ENCODE peak calls at places on chromosome 2, in eight cellular contexts. A, R, L, O, P, H, Q and K are unnamed samples.

GRCh38 chr2:99956232-99957030 is 186.0 kb downstream of the AFF3 start:
- DNase-seq in A (no peak), R (no peak), L (no peak), O (no peak), P (no peak), H (no peak), Q (no peak), K (no peak)

GRCh38 chr2:233418761-233419625 is 64.7 kb downstream of the DGKD start:
- DNase-seq in A (no peak), R (peak; percentile 39), L (peak; percentile 37), O (no peak), P (peak; percentile 27), H (no peak), Q (peak; percentile 81), K (peak; percentile 12)

GRCh38 chr2:71581015-71581414 is 127.7 kb downstream of the DYSF start:
- DNase-seq in A (no peak), R (no peak), L (no peak), O (no peak), P (no peak), H (no peak), Q (no peak), K (peak; percentile 28)

GRCh38 chr2:100018794-100019193 is 123.6 kb downstream of the AFF3 start:
- DNase-seq in A (no peak), R (no peak), L (no peak), O (no peak), P (no peak), H (no peak), Q (no peak), K (no peak)

GRCh38 chr2:153133716-153134115 is 344.8 kb downstream of the RPRM start:
- DNase-seq in A (no peak), R (no peak), L (no peak), O (no peak), P (no peak), H (no peak), Q (no peak), K (no peak)

GRCh38 chr2:39024833-39025232 is 96.0 kb downstream of the SOS1 start:
- DNase-seq in A (no peak), R (no peak), L (peak; percentile 6), O (no peak), P (no peak), H (no peak), Q (no peak), K (no peak)

GRCh38 chr2:30373881-30374302 is 73.2 kb upstream of the LCLAT1 start:
- DNase-seq in A (no peak), R (no peak), L (peak; percentile 19), O (no peak), P (no peak), H (no peak), Q (no peak), K (no peak)

GRCh38 chr2:85539361-85540130 is 578 bp downstream of the MAT2A start:
- DNase-seq in A (peak; percentile 59), R (peak; percentile 65), L (no peak), O (peak; percentile 71), P (peak; percentile 60), H (peak; percentile 51), Q (peak; percentile 80), K (peak; percentile 80)

GRCh38 chr2:159054985-159055384 is 86.5 kb downstream of the TANC1 start:
- DNase-seq in A (no peak), R (no peak), L (no peak), O (no peak), P (no peak), H (no peak), Q (no peak), K (no peak)

GRCh38 chr2:16127958-16128357 is 187.6 kb downstream of the MYCN start:
- DNase-seq in A (peak; percentile 61), R (no peak), L (no peak), O (no peak), P (no peak), H (peak; percentile 1), Q (no peak), K (peak; percentile 30)

GRCh38 chr2:157692768-157693167 is 64.1 kb upstream of the ACVR1C start:
- DNase-seq in A (no peak), R (no peak), L (no peak), O (no peak), P (no peak), H (no peak), Q (no peak), K (no peak)

GRCh38 chr2:38384344-38384743 is 7.3 kb upstream of the ATL2 start:
- DNase-seq in A (no peak), R (no peak), L (no peak), O (no peak), P (no peak), H (peak; percentile 24), Q (no peak), K (no peak)

GRCh38 chr2:46334389-46335345 is 37.5 kb downstream of the EPAS1 start:
- DNase-seq in A (no peak), R (no peak), L (no peak), O (no peak), P (no peak), H (no peak), Q (no peak), K (no peak)

GRCh38 chr2:42959148-42959992 is 167.0 kb upstream of the HAAO start:
- DNase-seq in A (peak; percentile 84), R (no peak), L (no peak), O (no peak), P (no peak), H (no peak), Q (no peak), K (peak; percentile 74)

GRCh38 chr2:150125708-150126107 is 361.8 kb downstream of the RND3 start:
- DNase-seq in A (no peak), R (peak; percentile 12), L (no peak), O (no peak), P (no peak), H (no peak), Q (no peak), K (no peak)

GRCh38 chr2:178157574-178157973 is 36.7 kb upstream of the OSBPL6 start:
- DNase-seq in A (no peak), R (no peak), L (no peak), O (no peak), P (no peak), H (no peak), Q (no peak), K (no peak)

GRCh38 chr2:177265834-177266817 is 1.6 kb upstream of the NFE2L2 start:
- DNase-seq in A (peak; percentile 85), R (no peak), L (no peak), O (no peak), P (no peak), H (no peak), Q (no peak), K (no peak)

GRCh38 chr2:69305712-69306611 is 81.1 kb downstream of the GFPT1 start:
- DNase-seq in A (no peak), R (no peak), L (no peak), O (no peak), P (peak; percentile 22), H (no peak), Q (no peak), K (peak; percentile 27)

GRCh38 chr2:198630384-198630783 is 826.0 kb downstream of the PLCL1 start:
- DNase-seq in A (no peak), R (no peak), L (no peak), O (no peak), P (no peak), H (no peak), Q (no peak), K (no peak)

GRCh38 chr2:30336978-30337841 is 105.9 kb downstream of the LBH start:
- DNase-seq in A (no peak), R (no peak), L (no peak), O (peak; percentile 57), P (no peak), H (no peak), Q (peak; percentile 81), K (no peak)

GRCh38 chr2:160397530-160397865 is 96.1 kb downstream of the RBMS1 start:
- DNase-seq in A (no peak), R (no peak), L (peak; percentile 16), O (no peak), P (no peak), H (no peak), Q (no peak), K (no peak)

GRCh38 chr2:73728711-73729110 is 8.4 kb downstream of the TPRKB start:
- DNase-seq in A (no peak), R (no peak), L (no peak), O (no peak), P (no peak), H (no peak), Q (no peak), K (no peak)
- TF ChIP-seq POLR2A in A (no peak), R (no peak), L (no peak), O (no peak), P (no peak), H (no peak), Q (no peak), K (no peak)

GRCh38 chr2:127712999-127713398 is 11.7 kb downstream of the SFT2D3 start:
- DNase-seq in A (no peak), R (no peak), L (no peak), O (no peak), P (no peak), H (no peak), Q (no peak), K (no peak)
- H3K27ac ChIP-seq in A (no peak overlapping the region), R (no peak overlapping the region), L (no peak overlapping the region), O (no peak overlapping the region), P (no peak overlapping the region), H (no peak overlapping the region), Q (no peak overlapping the region), K (no peak overlapping the region)

GRCh38 chr2:136116813-136117390 is 1.0 kb downstream of the CXCR4 start:
- DNase-seq in A (no peak), R (no peak), L (no peak), O (peak; percentile 44), P (peak; percentile 16), H (no peak), Q (peak; percentile 68), K (no peak)

GRCh38 chr2:136114392-136114791 is 3.6 kb downstream of the CXCR4 start:
- DNase-seq in A (no peak), R (no peak), L (no peak), O (no peak), P (no peak), H (no peak), Q (no peak), K (no peak)

GRCh38 chr2:136115183-136115751 is 2.7 kb downstream of the CXCR4 start:
- DNase-seq in A (no peak), R (no peak), L (no peak), O (no peak), P (no peak), H (no peak), Q (peak; percentile 76), K (no peak)

GRCh38 chr2:136117391-136117841 is 533 bp downstream of the CXCR4 start:
- DNase-seq in A (no peak), R (no peak), L (no peak), O (peak; percentile 35), P (peak; percentile 35), H (no peak), Q (no peak), K (peak; percentile 58)

GRCh38 chr2:136116111-136116812 is 1.7 kb downstream of the CXCR4 start:
- DNase-seq in A (no peak), R (no peak), L (no peak), O (peak; percentile 60), P (peak; percentile 41), H (no peak), Q (peak; percentile 89), K (peak; percentile 30)
- TF ChIP-seq POLR2A in A (no peak), R (no peak), L (no peak), O (peak; percentile 23), P (no peak), H (no peak), Q (peak; percentile 8), K (no peak)

DNA sequence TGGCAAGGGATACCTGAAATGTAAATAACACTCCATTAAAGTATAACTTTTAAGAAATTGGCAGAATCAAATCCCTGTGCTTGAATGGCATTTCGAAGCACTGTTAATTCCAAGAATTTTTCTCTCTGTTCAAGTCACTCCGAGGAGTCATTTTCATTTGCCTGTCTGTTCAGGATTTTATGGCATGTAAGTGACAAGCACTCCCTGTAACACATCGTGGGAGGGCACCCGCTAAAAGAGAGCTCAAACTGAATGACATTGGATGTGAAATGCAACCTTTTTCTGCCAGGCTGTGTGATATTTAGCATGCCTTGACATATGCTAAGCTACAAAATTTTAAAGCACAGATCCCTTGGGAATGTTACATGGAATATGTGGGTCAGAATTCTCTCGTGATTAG is 339.6 kb downstream of the LRRTM1 start:
- DNase-seq in A (no peak), R (no peak), L (no peak), O (no peak), P (no peak), H (no peak), Q (no peak), K (no peak)
- H3K27ac ChIP-seq in A (no peak overlapping the region), R (no peak overlapping the region), L (no peak overlapping the region), O (no peak overlapping the region), P (no peak overlapping the region), H (no peak overlapping the region), Q (no peak overlapping the region), K (no peak overlapping the region)